ENCODE peak calls at places on chromosomes 3 and 15, in seven cellular contexts. Z is heart right ventricle; F is effector memory CD4-positive, alpha-beta T cell; G is RWPE2; I is naive thymus-derived CD4-positive, alpha-beta T cell; M is A549; H is IMR-90. C is an unnamed sample.

GRCh38 chr15:49473031-49473430 is 50.0 kb downstream of the FGF7 start:
- DNase-seq in Z (no peak), F (no peak), G (no peak), I (no peak), M (no peak), H (peak; percentile 43), C (no peak)

GRCh38 chr3:183306798-183307671 is 54.0 kb downstream of the B3GNT5 start:
- DNase-seq in Z (peak; percentile 78), F (no peak), G (no peak), I (peak; percentile 11), M (peak; percentile 50), H (peak; percentile 62), C (peak; percentile 33)

GRCh38 chr3:140568842-140569520 is 108.9 kb upstream of the TRIM42 start:
- DNase-seq in Z (peak; percentile 73), F (no peak), G (no peak), I (no peak), M (no peak), H (no peak), C (peak; percentile 43)

GRCh38 chr3:107962946-107963345 is 127.9 kb downstream of the CD47 start:
- DNase-seq in Z (no peak), F (no peak), G (no peak), I (no peak), M (peak; percentile 35), H (peak; percentile 36), C (no peak)

GRCh38 chr3:197811343-197811742 is 20.3 kb downstream of the LRCH3 start:
- DNase-seq in Z (peak; percentile 54), F (no peak), G (no peak), I (no peak), M (no peak), H (peak; percentile 94), C (peak; percentile 44)

GRCh38 chr3:108090701-108091497 is at the start of gene CD47:
- DNase-seq in Z (peak; percentile 94), F (peak; percentile 96), G (peak; percentile 85), I (peak; percentile 98), M (peak; percentile 86), H (peak; percentile 87), C (peak; percentile 87)

GRCh38 chr3:42115946-42116345 is 24.8 kb downstream of the TRAK1 start:
- DNase-seq in Z (no peak), F (no peak), G (no peak), I (no peak), M (no peak), H (no peak), C (no peak)

GRCh38 chr15:66789029-66790025 is 87.3 kb downstream of the SMAD6 start:
- DNase-seq in Z (no peak), F (no peak), G (no peak), I (no peak), M (peak; percentile 77), H (peak; percentile 81), C (no peak)

GRCh38 chr3:62090519-62090918 is 282.8 kb downstream of the FEZF2 start:
- DNase-seq in Z (no peak), F (no peak), G (no peak), I (no peak), M (no peak), H (no peak), C (no peak)

GRCh38 chr3:186093271-186093900 is 15.5 kb downstream of the ETV5 start:
- DNase-seq in Z (no peak), F (no peak), G (no peak), I (no peak), M (no peak), H (no peak), C (no peak)

GRCh38 chr3:195739561-195740111 is 18.9 kb downstream of the MUC20 start:
- DNase-seq in Z (no peak), F (no peak), G (no peak), I (no peak), M (no peak), H (no peak), C (no peak)

GRCh38 chr3:188539631-188540194 is 385.8 kb downstream of the LPP start:
- DNase-seq in Z (no peak), F (no peak), G (no peak), I (no peak), M (no peak), H (no peak), C (no peak)

GRCh38 chr15:23860846-23861245 is 173.7 kb upstream of the NDN start:
- DNase-seq in Z (no peak), F (no peak), G (no peak), I (no peak), M (no peak), H (no peak), C (no peak)

GRCh38 chr3:176814252-176814651 is 383.0 kb downstream of the TBL1XR1 start:
- DNase-seq in Z (peak; percentile 59), F (no peak), G (no peak), I (no peak), M (peak; percentile 39), H (peak; percentile 43), C (peak; percentile 17)

GRCh38 chr3:101842245-101842934 is 6.9 kb upstream of the NFKBIZ start:
- DNase-seq in Z (no peak), F (no peak), G (no peak), I (no peak), M (peak; percentile 44), H (no peak), C (no peak)

GRCh38 chr15:61879219-61879618 is 181.0 kb downstream of the VPS13C start:
- DNase-seq in Z (no peak), F (no peak), G (no peak), I (no peak), M (no peak), H (no peak), C (no peak)

GRCh38 chr15:20356444-20357138 is 185.0 kb downstream of the GOLGA6L6 start:
- DNase-seq in Z (peak; percentile 71), F (peak; percentile 64), G (peak; percentile 73), I (peak; percentile 92), M (peak; percentile 77), H (no peak), C (no peak)

GRCh38 chr3:69296995-69297394 is 88.9 kb downstream of the FRMD4B start:
- DNase-seq in Z (no peak), F (no peak), G (no peak), I (no peak), M (no peak), H (no peak), C (no peak)
- H3K27ac ChIP-seq in Z (no peak overlapping the region), F (no peak overlapping the region), G (no peak overlapping the region), I (no peak overlapping the region), M (no peak overlapping the region), H (no peak overlapping the region), C (no peak overlapping the region)

DNA sequence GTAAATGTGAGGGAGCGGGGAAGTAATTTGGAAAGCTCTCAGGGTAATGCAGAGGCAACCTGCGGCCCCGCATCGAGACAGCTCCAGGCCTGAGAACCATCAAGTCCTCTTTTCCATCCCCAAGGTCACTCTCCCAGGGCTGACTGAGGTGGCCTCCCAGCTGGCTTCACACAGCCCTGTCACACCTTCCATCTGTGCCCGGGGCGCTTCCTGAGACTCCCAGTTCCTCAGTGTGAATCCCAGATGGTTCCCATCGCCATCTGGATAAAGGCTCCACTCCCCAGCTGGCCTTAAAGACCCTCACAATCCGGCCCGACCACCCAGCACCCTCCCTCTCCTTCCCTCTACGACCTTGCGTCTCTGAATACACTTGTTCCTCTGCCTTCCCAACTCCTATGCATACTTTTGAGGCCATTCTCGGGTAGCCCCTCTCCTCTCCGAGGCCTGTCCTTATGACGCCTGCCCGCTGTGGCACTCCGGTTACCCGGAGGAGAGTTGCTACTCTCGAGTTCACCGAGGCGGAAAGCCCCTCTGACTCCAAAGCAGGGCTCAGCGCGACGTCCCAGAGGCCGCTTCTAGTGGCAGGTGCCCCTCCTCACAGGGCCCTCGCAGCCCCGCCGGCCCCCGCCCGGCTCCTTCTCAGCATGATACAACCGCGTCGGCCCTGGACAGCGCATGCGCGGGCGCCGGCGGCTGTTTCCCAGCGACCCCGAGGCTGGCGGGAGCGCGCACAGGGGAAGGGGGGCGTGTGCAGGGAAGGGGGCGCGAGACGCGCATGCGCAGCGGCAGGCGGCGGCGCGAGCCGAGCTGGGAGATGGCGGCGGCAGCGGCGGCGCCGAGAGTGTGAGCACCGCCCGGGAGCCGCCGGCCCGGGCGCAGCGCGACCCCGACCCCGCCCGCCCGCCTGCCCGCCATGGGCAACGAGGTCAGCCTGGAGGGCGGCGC is at the start of gene BSN:
- DNase-seq in Z (peak; percentile 92), F (peak; percentile 61), G (peak; percentile 81), I (peak; percentile 92), M (peak; percentile 81), H (peak; percentile 82), C (peak; percentile 75)
- H3K4me3 ChIP-seq in Z (peak within 1 kb of the TSS; percentile 74), F (peak within 1 kb of the TSS; percentile 49), G (peak within 1 kb of the TSS; percentile 70), I (peak within 1 kb of the TSS; percentile 75), M (peak within 1 kb of the TSS; percentile 67), H (peak within 1 kb of the TSS; percentile 58), C (peak within 1 kb of the TSS; percentile 41)

GRCh38 chr3:15429080-15429479 is 1.7 kb downstream of the EAF1 start:
- DNase-seq in Z (no peak), F (no peak), G (no peak), I (no peak), M (no peak), H (no peak), C (no peak)

GRCh38 chr3:15428539-15428938 is 1.1 kb downstream of the EAF1 start:
- DNase-seq in Z (no peak), F (no peak), G (no peak), I (no peak), M (peak; percentile 15), H (peak; percentile 67), C (no peak)

GRCh38 chr3:15431256-15431837 is 3.9 kb downstream of the EAF1 start:
- DNase-seq in Z (no peak), F (no peak), G (no peak), I (no peak), M (no peak), H (no peak), C (no peak)

GRCh38 chr3:15427981-15428380 is 583 bp downstream of the EAF1 start:
- DNase-seq in Z (no peak), F (no peak), G (no peak), I (no peak), M (no peak), H (no peak), C (no peak)

DNA sequence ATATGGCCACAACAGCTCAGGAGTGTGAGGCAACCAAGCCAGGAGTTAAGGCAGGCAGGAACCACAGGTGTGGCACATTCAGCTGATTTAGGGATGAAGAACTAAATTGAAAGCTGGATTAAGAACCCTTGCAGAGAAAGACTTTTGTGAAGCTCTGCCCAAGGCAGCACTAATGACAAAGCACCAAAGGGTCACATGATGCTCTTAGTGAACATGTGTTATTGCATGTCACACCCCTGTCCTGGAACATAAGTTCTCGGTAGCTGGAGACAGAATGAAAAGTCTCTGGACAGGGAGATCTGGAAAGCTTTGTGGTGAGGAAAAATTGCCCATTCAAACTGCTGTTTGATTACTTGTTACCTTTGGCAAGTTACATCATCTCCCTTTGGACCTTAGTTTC is 3.2 kb downstream of the EAF1 start:
- DNase-seq in Z (no peak), F (no peak), G (no peak), I (no peak), M (no peak), H (no peak), C (no peak)
- H3K4me1 ChIP-seq in Z (peaks cover 5% of the 10 kb centered on the region), F (peaks cover 13% of the 10 kb centered on the region), G (peaks cover 10% of the 10 kb centered on the region), I (peaks cover 18% of the 10 kb centered on the region), M (peaks cover 21% of the 10 kb centered on the region), H (peaks cover 1% of the 10 kb centered on the region), C (peaks cover 27% of the 10 kb centered on the region)

DNA sequence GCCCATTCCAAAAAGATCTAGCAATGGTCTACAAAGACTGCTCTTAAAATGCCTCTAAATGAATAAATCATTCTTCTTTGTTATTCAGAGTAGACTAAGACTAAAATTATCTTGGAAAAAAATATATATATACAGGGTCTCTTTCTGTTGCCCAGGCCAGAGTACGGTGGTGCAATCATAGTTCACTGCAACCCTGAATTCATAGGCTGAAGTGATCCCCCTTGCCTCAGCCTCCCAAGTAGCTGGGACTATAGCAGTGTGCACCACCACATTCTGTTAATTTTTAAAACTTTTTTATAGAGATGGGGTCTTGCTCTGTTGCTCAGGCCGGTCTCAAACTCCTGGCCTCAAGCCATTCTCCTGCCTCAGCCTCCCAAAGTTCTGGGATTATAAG is 18.7 kb downstream of the WWTR1 start:
- DNase-seq in Z (no peak), F (no peak), G (no peak), I (no peak), M (no peak), H (no peak), C (no peak)
- H3K27ac ChIP-seq in Z (peak overlapping the region; percentile 21), F (no peak overlapping the region), G (no peak overlapping the region), I (no peak overlapping the region), M (peak overlapping the region; percentile 67), H (peak overlapping the region; percentile 95), C (peak overlapping the region; percentile 59)